ENCODE peak calls at places on chromosomes 2 and 18, in eight cellular contexts. F is AG09309, C is AG10803, L is MM.1S, M is SK-N-MC, E is astrocyte of the spinal cord, O is GM06990, A is PC-3. J is an unnamed sample.

GRCh38 chr2:135256531-135257258 is 204.6 kb downstream of the RAB3GAP1 start:
- DNase-seq in O (no peak), F (no peak), C (peak), A (peak), L (no peak), M (no peak), E (peak), J (peak)

GRCh38 chr18:75896865-75897264 is 469.4 kb upstream of the SMIM21 start:
- DNase-seq in E (no peak), F (no peak), O (no peak), A (peak), C (no peak), L (no peak), M (no peak), J (no peak)

GRCh38 chr2:143161982-143162837 is 33.0 kb downstream of the ARHGAP15 start:
- DNase-seq in E (peak), L (peak), F (no peak), C (peak), A (peak), M (peak), O (no peak), J (peak)

GRCh38 chr2:173077506-173078177 is 2.0 kb downstream of the MAP3K20 start:
- DNase-seq in L (no peak), A (peak), O (no peak), E (peak), M (no peak), C (peak), F (no peak), J (no peak)

GRCh38 chr2:112055833-112056625 is 960 bp downstream of the TMEM87B start:
- DNase-seq in A (peak), E (peak), C (peak), M (peak), F (peak), L (peak), O (no peak), J (peak)

GRCh38 chr18:45871655-45872054 is 46.2 kb downstream of the SIGLEC15 start:
- DNase-seq in O (no peak), M (no peak), A (peak), C (peak), L (no peak), F (no peak), E (no peak), J (no peak)

GRCh38 chr2:28338046-28338753 is 54.5 kb upstream of the FOSL2 start:
- DNase-seq in A (no peak), O (no peak), F (peak), E (peak), M (peak), L (no peak), C (peak), J (peak)

GRCh38 chr2:165725421-165725820 is 68.6 kb downstream of the GALNT3 start:
- DNase-seq in E (peak), M (no peak), O (no peak), C (peak), L (no peak), F (peak), A (peak), J (no peak)

GRCh38 chr18:59899298-59900221 is at the start of gene PMAIP1:
- DNase-seq in C (peak), M (peak), F (peak), O (peak), A (peak), E (peak), L (peak), J (peak)

GRCh38 chr18:67515987-67516431 is 511 bp downstream of the DSEL start:
- DNase-seq in C (peak), A (peak), L (peak), O (peak), M (no peak), F (peak), E (peak), J (peak)

GRCh38 chr2:98297817-98298684 is 48.2 kb upstream of the CNGA3 start:
- DNase-seq in O (no peak), M (no peak), E (no peak), L (no peak), F (no peak), A (no peak), C (no peak), J (no peak)

GRCh38 chr2:122710049-122710448 is 954.6 kb downstream of the TSN start:
- DNase-seq in F (no peak), E (no peak), C (no peak), M (no peak), O (no peak), L (no peak), A (no peak), J (no peak)

GRCh38 chr18:46343940-46344372 is 239.8 kb downstream of the HAUS1 start:
- DNase-seq in A (peak), O (peak), E (no peak), M (no peak), C (no peak), L (peak), F (no peak), J (no peak)

GRCh38 chr18:58581265-58581664 is 47.6 kb downstream of the ALPK2 start:
- DNase-seq in E (peak), F (peak), A (peak), O (no peak), L (no peak), M (no peak), C (peak), J (peak)
- H3K4me3 ChIP-seq in E (no peak), F (no peak), A (no peak), O (no peak), L (no peak), M (no peak), C (no peak), J (no peak)

GRCh38 chr2:42752299-42752698 is 11.6 kb downstream of the OXER1 start:
- DNase-seq in A (no peak), E (no peak), O (peak), L (no peak), C (no peak), F (no peak), M (no peak), J (no peak)

GRCh38 chr2:42754021-42754775 is 9.7 kb downstream of the OXER1 start:
- DNase-seq in M (no peak), A (no peak), F (no peak), L (no peak), E (no peak), C (peak), O (peak), J (peak)

GRCh38 chr2:42754776-42755140 is 9.2 kb downstream of the OXER1 start:
- DNase-seq in L (no peak), O (no peak), F (no peak), A (no peak), E (no peak), M (no peak), C (no peak), J (no peak)

GRCh38 chr2:42755161-42755900 is 8.6 kb downstream of the OXER1 start:
- DNase-seq in C (peak), L (no peak), A (no peak), O (no peak), F (no peak), E (no peak), M (no peak), J (no peak)

GRCh38 chr2:42753188-42753813 is 10.6 kb downstream of the OXER1 start:
- DNase-seq in F (no peak), E (no peak), M (no peak), L (no peak), A (no peak), O (no peak), C (no peak), J (no peak)
- H3K4me3 ChIP-seq in F (no peak), E (no peak), M (no peak), L (no peak), A (no peak), O (no peak), C (no peak), J (no peak)

DNA sequence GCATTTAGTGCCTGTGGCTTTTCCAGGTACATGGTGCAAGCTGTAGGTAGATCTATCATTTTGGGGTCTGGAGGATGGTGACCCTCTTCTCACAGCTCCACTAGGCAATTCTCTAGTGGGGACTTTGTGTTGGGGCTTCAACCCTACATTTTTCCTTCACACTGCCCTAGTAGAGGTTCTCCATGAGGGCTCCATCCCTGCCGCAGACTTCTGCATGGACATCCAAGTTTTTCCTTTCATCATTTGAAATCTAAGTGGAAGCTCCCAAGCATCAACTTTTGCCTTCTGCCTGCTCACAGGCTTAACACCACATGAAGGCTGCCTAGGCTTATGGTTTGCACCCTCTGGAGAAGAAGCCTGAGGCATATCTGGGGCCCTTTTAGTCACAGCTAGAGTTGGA is 492.7 kb downstream of the PIK3C3 start:
- DNase-seq in F (no peak), E (no peak), A (no peak), L (no peak), M (no peak), O (no peak), C (no peak), J (no peak)
- H3K4me3 ChIP-seq in F (no peak), E (no peak), A (no peak), L (no peak), M (no peak), O (no peak), C (no peak), J (no peak)

GRCh38 chr18:23135679-23136325 is 517 bp downstream of the CABLES1 start:
- DNase-seq in M (no peak), L (peak), A (peak), C (no peak), E (no peak), F (no peak), O (peak), J (no peak)
- H3K4me3 ChIP-seq in M (peak), L (peak), A (peak), C (peak), E (peak), F (peak), O (peak), J (peak)

DNA sequence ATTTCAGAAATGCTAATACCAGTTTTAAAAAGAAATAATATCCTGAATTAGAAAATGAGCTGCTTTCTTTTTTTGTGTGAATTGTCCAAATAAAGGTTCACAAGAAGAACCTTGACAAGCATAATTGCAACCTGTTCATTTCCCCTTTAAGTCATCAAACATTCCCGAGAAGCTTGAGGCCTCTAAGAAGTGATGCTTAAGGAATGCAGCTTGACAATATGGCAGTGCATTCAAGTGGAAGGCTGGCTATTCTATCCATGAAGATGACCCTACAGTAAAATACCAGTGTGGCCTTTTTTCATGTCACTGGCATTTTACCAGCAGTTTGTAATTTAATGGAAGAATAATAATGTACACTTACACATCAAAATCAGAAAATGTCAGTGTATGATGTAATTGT is 216.7 kb downstream of the CTNNA2 start:
- DNase-seq in C (no peak), F (no peak), E (no peak), O (no peak), A (no peak), L (no peak), M (no peak), J (no peak)
- H3K4me3 ChIP-seq in C (no peak), F (no peak), E (no peak), O (no peak), A (no peak), L (no peak), M (no peak), J (no peak)

GRCh38 chr2:37688771-37689468 is 17.5 kb upstream of the CDC42EP3 start:
- DNase-seq in F (no peak), C (peak), L (no peak), M (no peak), O (no peak), A (peak), E (peak), J (peak)
- H3K4me3 ChIP-seq in F (no peak), C (no peak), L (no peak), M (no peak), O (no peak), A (no peak), E (no peak), J (no peak)

GRCh38 chr2:72150157-72150960 is 2.7 kb upstream of the CYP26B1 start:
- DNase-seq in C (peak), E (peak), O (no peak), M (peak), L (peak), F (peak), A (peak), J (peak)
- H3K4me3 ChIP-seq in C (peak), E (no peak), O (no peak), M (peak), L (peak), F (peak), A (peak), J (peak)

GRCh38 chr18:77101410-77102245 is 31.0 kb downstream of the MBP start:
- DNase-seq in A (peak), M (no peak), L (no peak), O (peak), E (peak), F (peak), C (peak), J (peak)
- H3K4me3 ChIP-seq in A (peak), M (peak), L (no peak), O (peak), E (peak), F (peak), C (peak), J (peak)

DNA sequence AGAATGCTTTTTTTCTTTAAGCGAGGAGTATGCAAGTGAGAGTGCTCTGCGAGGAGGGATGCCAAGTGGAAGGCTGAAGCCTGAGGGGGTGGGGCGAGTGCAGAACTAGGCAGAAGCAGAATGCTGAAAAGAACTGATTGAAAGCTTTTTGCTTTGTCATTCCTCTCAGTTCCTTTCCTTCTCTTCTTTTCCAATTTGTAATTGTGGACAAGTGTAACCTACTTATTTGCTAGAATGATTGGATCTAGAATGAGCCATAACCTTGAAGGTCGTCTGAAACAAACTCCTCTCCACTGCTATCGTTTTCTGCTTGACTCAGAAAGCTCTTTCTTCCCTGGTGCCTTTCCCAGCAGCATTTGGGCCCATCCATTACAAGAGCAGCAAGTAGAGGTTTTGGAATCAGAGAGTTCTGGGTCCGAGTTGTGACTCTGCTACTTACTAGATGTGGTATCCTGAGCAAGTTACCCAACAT is 115.3 kb downstream of the METTL8 start:
- DNase-seq in C (peak), M (no peak), O (no peak), E (peak), F (no peak), L (no peak), A (no peak), J (no peak)
- H3K4me3 ChIP-seq in C (no peak), M (no peak), O (peak), E (no peak), F (no peak), L (no peak), A (no peak), J (no peak)

DNA sequence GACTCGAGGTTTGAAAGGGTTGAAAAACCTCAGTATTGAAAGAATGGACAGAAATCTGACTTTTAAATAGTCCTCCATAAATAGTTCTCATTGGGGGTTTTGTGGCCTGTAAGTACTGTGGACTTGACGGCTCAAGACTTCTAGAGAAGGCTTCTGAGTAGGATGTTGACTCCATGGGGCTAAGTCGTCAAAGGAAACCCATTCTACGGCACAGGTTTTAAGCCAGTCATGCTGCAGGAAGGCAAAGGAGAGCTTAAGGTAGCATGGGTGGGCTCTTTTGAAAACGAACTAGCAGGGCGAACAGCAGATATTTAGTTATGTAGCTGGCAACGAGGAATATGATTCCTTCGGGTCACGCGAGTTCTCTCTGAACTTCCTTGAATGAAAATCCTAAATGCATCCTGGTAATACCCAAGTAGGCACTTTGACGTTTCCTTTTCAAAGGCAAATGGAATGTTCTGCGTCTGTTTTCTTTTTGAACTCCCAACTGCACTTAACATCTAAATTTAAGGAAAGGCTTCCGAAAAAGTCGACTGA is 1.1 kb upstream of the NEDD4L start:
- DNase-seq in A (peak), F (no peak), L (no peak), E (no peak), M (no peak), C (no peak), O (no peak), J (no peak)
- H3K4me3 ChIP-seq in A (peak), F (peak), L (peak), E (peak), M (peak), C (peak), O (peak), J (peak)

J was measured in skeletal muscle cell.